ENCODE peak calls at places on chromosomes 3 and 15, in ten cellular contexts. J is heart left ventricle; D is OCI-LY7; W is A549; Y is right cardiac atrium; H is HCT116; T is psoas muscle; S is cardiac muscle cell; C is heart right ventricle; G is CD8-positive, alpha-beta memory T cell. U is an unnamed sample.

GRCh38 chr3:5122741-5123706 is 932 bp downstream of the ARL8B start:
- DNase-seq in G (peak; percentile 48), J (peak; percentile 28), H (no peak), W (peak; percentile 33), Y (no peak), C (no peak), T (peak; percentile 73), S (peak; percentile 84), D (peak; percentile 36), U (no peak)

GRCh38 chr3:87771338-87772059 is 287.3 kb downstream of the CGGBP1 start:
- DNase-seq in D (peak; percentile 51), C (no peak), Y (no peak), J (no peak), H (peak; percentile 13), T (peak; percentile 50), W (peak; percentile 57), S (peak; percentile 5), G (peak; percentile 31), U (no peak)

GRCh38 chr3:70273492-70273891 is 38.9 kb downstream of the MDFIC2 start:
- DNase-seq in W (peak; percentile 38), D (no peak), H (no peak), T (no peak), Y (no peak), J (no peak), S (no peak), C (no peak), G (no peak), U (no peak)

GRCh38 chr3:155441506-155441905 is 148.0 kb upstream of the STRIT1 start:
- DNase-seq in H (no peak), J (no peak), Y (no peak), D (no peak), T (no peak), W (no peak), C (no peak), S (no peak), G (no peak), U (no peak)

GRCh38 chr3:188286087-188286513 is 132.1 kb downstream of the LPP start:
- DNase-seq in S (peak; percentile 97), D (no peak), T (peak; percentile 79), J (peak; percentile 37), C (no peak), W (peak; percentile 52), G (no peak), Y (no peak), H (peak; percentile 66), U (peak; percentile 75)

GRCh38 chr3:60584250-60584649 is 667.0 kb downstream of the FHIT start:
- DNase-seq in W (no peak), H (no peak), S (no peak), C (no peak), G (no peak), D (no peak), J (no peak), T (no peak), Y (no peak), U (no peak)

GRCh38 chr3:1439395-1439794 is 346.6 kb downstream of the CNTN6 start:
- DNase-seq in W (peak; percentile 7), T (no peak), Y (no peak), H (no peak), C (no peak), S (no peak), D (peak; percentile 11), G (no peak), J (no peak), U (no peak)

GRCh38 chr3:56119575-56120349 is 348.5 kb downstream of the ERC2 start:
- DNase-seq in H (no peak), S (peak; percentile 83), W (no peak), G (no peak), D (no peak), T (peak; percentile 70), Y (peak; percentile 42), C (peak; percentile 28), J (no peak), U (no peak)

GRCh38 chr3:98702166-98702565 is 61.0 kb upstream of the ST3GAL6 start:
- DNase-seq in Y (no peak), G (no peak), C (no peak), J (no peak), T (no peak), W (no peak), D (no peak), S (no peak), H (no peak), U (no peak)

GRCh38 chr3:122679085-122679466 is 1.6 kb upstream of the PARP14 start:
- DNase-seq in Y (peak; percentile 88), D (peak; percentile 82), S (peak; percentile 83), W (peak; percentile 82), T (peak; percentile 84), G (peak; percentile 77), C (peak; percentile 72), J (peak; percentile 84), H (peak; percentile 72), U (peak; percentile 84)

GRCh38 chr3:114660124-114660523 is 366.3 kb downstream of the TIGIT start:
- DNase-seq in S (peak; percentile 84), G (no peak), C (peak; percentile 20), D (no peak), Y (peak; percentile 36), W (no peak), H (no peak), J (peak; percentile 53), T (peak; percentile 35), U (peak; percentile 28)

GRCh38 chr3:190840146-190840545 is 22.3 kb downstream of the GMNC start:
- DNase-seq in T (no peak), W (no peak), S (peak; percentile 6), G (no peak), J (no peak), Y (no peak), C (no peak), D (no peak), H (no peak), U (no peak)

GRCh38 chr15:78108300-78109084 is 16.1 kb downstream of the SH2D7 start:
- DNase-seq in S (peak; percentile 91), G (peak; percentile 77), D (peak; percentile 90), W (peak; percentile 89), Y (peak; percentile 93), H (peak; percentile 79), C (peak; percentile 85), T (peak; percentile 92), J (peak; percentile 82), U (peak; percentile 86)

GRCh38 chr3:127734754-127735473 is 62.2 kb downstream of the ABTB1 start:
- DNase-seq in H (no peak), W (no peak), C (no peak), D (peak; percentile 43), Y (peak; percentile 69), J (peak; percentile 52), S (peak; percentile 98), G (no peak), T (no peak), U (peak; percentile 46)

GRCh38 chr15:89978914-89979313 is 22.2 kb upstream of the ZNF710 start:
- DNase-seq in Y (no peak), H (no peak), G (no peak), W (no peak), J (no peak), D (no peak), T (no peak), C (no peak), S (no peak), U (no peak)
- H3K27ac ChIP-seq in Y (no peak overlapping the region), H (no peak overlapping the region), G (no peak overlapping the region), W (no peak overlapping the region), J (no peak overlapping the region), D (no peak overlapping the region), T (no peak overlapping the region), C (no peak overlapping the region), S (no peak overlapping the region), U (no peak overlapping the region)

DNA sequence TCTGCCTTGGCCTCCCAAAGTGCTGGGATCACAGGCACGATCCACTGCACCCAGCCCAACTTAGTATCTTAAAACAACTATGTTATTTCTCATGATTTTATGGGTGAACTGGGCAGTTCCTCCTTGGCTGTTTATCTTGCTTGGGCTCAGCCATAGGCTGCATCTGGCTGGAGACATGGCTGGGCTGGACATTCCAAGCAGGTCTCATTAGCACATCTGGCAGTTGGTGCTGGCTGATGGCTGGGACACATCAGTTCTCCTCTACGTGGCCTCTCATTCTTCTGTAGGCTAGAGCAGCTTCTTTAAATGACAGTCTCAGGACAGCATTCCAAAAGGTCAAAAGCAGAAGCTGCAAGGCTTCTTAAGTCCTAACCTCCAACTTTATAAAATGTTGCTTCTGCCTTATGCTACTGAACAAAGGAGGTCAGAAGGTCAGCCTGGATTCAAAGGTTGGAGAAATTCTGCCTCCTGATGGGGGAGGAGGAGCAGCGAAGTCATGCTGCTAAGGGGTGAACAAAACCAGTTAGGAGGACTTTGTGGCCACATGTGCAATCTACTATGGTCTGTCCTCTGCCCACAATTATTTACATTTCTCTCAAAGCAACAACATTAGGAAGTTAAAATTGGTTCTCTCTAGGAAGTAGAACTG is 144.0 kb downstream of the AQP9 start:
- DNase-seq in H (no peak), J (no peak), Y (no peak), T (no peak), D (no peak), C (no peak), W (no peak), S (no peak), G (no peak), U (no peak)
- H3K9me3 ChIP-seq in H (no peaks in the 10 kb centered on the region), J (no peaks in the 10 kb centered on the region), Y (no peaks in the 10 kb centered on the region), T (no peaks in the 10 kb centered on the region), D (no peaks in the 10 kb centered on the region), C (no peaks in the 10 kb centered on the region), W (no peaks in the 10 kb centered on the region), S (no peaks in the 10 kb centered on the region), G (no peaks in the 10 kb centered on the region), U (no peaks in the 10 kb centered on the region)

GRCh38 chr15:100115066-100115710 is 226.6 kb downstream of the ADAMTS17 start:
- DNase-seq in D (no peak), T (no peak), J (no peak), G (no peak), S (no peak), C (no peak), Y (no peak), W (no peak), H (no peak), U (no peak)

GRCh38 chr15:100116416-100117190 is 225.2 kb downstream of the ADAMTS17 start:
- DNase-seq in H (no peak), Y (peak; percentile 89), W (no peak), G (no peak), D (peak; percentile 22), S (peak; percentile 38), C (peak; percentile 80), T (peak; percentile 94), J (peak; percentile 62), U (peak; percentile 94)

GRCh38 chr15:100114100-100114499 is 227.7 kb downstream of the ADAMTS17 start:
- DNase-seq in D (no peak), C (peak; percentile 50), S (peak; percentile 98), J (peak; percentile 87), G (no peak), Y (peak; percentile 90), W (no peak), T (peak; percentile 73), H (no peak), U (peak; percentile 80)

GRCh38 chr15:100114526-100114925 is 227.2 kb downstream of the ADAMTS17 start:
- DNase-seq in Y (peak; percentile 79), J (peak; percentile 63), G (no peak), W (no peak), D (no peak), S (peak; percentile 94), H (no peak), T (no peak), C (peak; percentile 48), U (peak; percentile 66)

GRCh38 chr15:100115711-100116090 is 226.1 kb downstream of the ADAMTS17 start:
- DNase-seq in S (peak; percentile 80), C (no peak), W (no peak), D (no peak), J (no peak), G (no peak), Y (no peak), T (no peak), H (no peak), U (no peak)
- H3K27ac ChIP-seq in S (no peak overlapping the region), C (peak overlapping the region; percentile 99), W (no peak overlapping the region), D (no peak overlapping the region), J (peak overlapping the region; percentile 90), G (no peak overlapping the region), Y (no peak overlapping the region), T (no peak overlapping the region), H (no peak overlapping the region), U (no peak overlapping the region)

GRCh38 chr3:49253512-49253911 is 23.5 kb downstream of the C3orf62 start:
- DNase-seq in J (no peak), Y (no peak), W (no peak), G (no peak), H (no peak), D (no peak), S (no peak), C (no peak), T (no peak), U (no peak)
- H3K9me3 ChIP-seq in J (no peaks in the 10 kb centered on the region), Y (no peaks in the 10 kb centered on the region), W (no peaks in the 10 kb centered on the region), G (no peaks in the 10 kb centered on the region), H (no peaks in the 10 kb centered on the region), D (no peaks in the 10 kb centered on the region), S (no peaks in the 10 kb centered on the region), C (no peaks in the 10 kb centered on the region), T (no peaks in the 10 kb centered on the region), U (no peaks in the 10 kb centered on the region)

U was measured in ovary.